ENCODE peak calls at places on chromosomes 4 and X, in nine cellular contexts. K is hepatocyte, A is GM23338, V is GM23248, E is SK-N-SH, Z is OCI-LY7, I is PC-3, G is PC-9, M is MM.1S. C is an unnamed sample. For H3K9me2 and H3K4me1, the result is how much of the 10 kb centered on the place peaks cover.

GRCh38 chr4:145934434-145935047 is 4.1 kb downstream of the ZNF827 start:
- DNase-seq in K (no peak), A (no peak), V (peak), E (peak), Z (peak), I (no peak), G (no peak), M (no peak), C (peak)

GRCh38 chrX:119734897-119735339 is 23.5 kb upstream of the SOWAHD start:
- DNase-seq in K (no peak), A (no peak), V (peak), E (peak), Z (no peak), I (no peak), G (no peak), M (no peak), C (no peak)

GRCh38 chrX:81564851-81565250 is 362.9 kb downstream of the SH3BGRL start:
- DNase-seq in K (no peak), A (peak), V (no peak), E (no peak), Z (no peak), I (no peak), G (no peak), M (no peak), C (no peak)

GRCh38 chr4:114598191-114599121 is at the start of gene UGT8:
- DNase-seq in K (peak), A (peak), V (peak), E (peak), Z (peak), I (peak), G (no peak), M (no peak), C (no peak)

GRCh38 chr4:109411964-109412363 is 21.7 kb upstream of the SEC24B start:
- DNase-seq in K (peak), A (no peak), V (no peak), E (no peak), Z (no peak), I (no peak), G (no peak), M (no peak), C (no peak)

GRCh38 chr4:133147922-133148689 is 988 bp upstream of the PCDH10 start:
- DNase-seq in K (peak), A (peak), V (peak), E (peak), Z (no peak), I (peak), G (no peak), M (no peak), C (no peak)

GRCh38 chr4:15144249-15144966 is 142.1 kb downstream of the CPEB2 start:
- DNase-seq in K (no peak), A (no peak), V (no peak), E (no peak), Z (no peak), I (no peak), G (no peak), M (no peak), C (no peak)

GRCh38 chr4:8727131-8727530 is 134.6 kb downstream of the CPZ start:
- DNase-seq in K (no peak), A (no peak), V (no peak), E (no peak), Z (no peak), I (no peak), G (no peak), M (no peak), C (no peak)

GRCh38 chr4:18571252-18571885 is 549.8 kb upstream of the LCORL start:
- DNase-seq in K (no peak), A (no peak), V (no peak), E (no peak), Z (no peak), I (no peak), G (no peak), M (no peak), C (no peak)

GRCh38 chrX:72128881-72129280 is 2.8 kb downstream of the RTL5 start:
- DNase-seq in K (no peak), A (peak), V (peak), E (peak), Z (no peak), I (peak), G (no peak), M (no peak), C (no peak)

GRCh38 chr4:93018243-93018642 is 714.5 kb downstream of the GRID2 start:
- DNase-seq in K (no peak), A (no peak), V (no peak), E (no peak), Z (no peak), I (peak), G (no peak), M (no peak), C (no peak)

GRCh38 chrX:95754411-95754810 is 930.2 kb upstream of the DIAPH2 start:
- DNase-seq in K (no peak), A (no peak), V (no peak), E (no peak), Z (no peak), I (no peak), G (no peak), M (no peak), C (no peak)

GRCh38 chr4:89837385-89837995 is 529 bp upstream of the SNCA start:
- DNase-seq in K (peak), A (no peak), V (peak), E (peak), Z (no peak), I (no peak), G (no peak), M (no peak), C (no peak)

GRCh38 chrX:106415276-106415895 is 196.4 kb upstream of the RADX start:
- DNase-seq in K (peak), A (peak), V (peak), E (peak), Z (peak), I (peak), G (no peak), M (peak), C (peak)

GRCh38 chrX:132086717-132087116 is 41.1 kb downstream of the FRMD7 start:
- DNase-seq in K (no peak), A (no peak), V (peak), E (no peak), Z (no peak), I (peak), G (peak), M (no peak), C (no peak)

GRCh38 chrX:16479206-16479869 is 170.6 kb upstream of the S100G start:
- DNase-seq in K (peak), A (no peak), V (peak), E (no peak), Z (no peak), I (peak), G (peak), M (no peak), C (no peak)

GRCh38 chr4:184936071-184936470 is 82.2 kb upstream of the HELT start:
- DNase-seq in K (no peak), A (no peak), V (no peak), E (no peak), Z (no peak), I (no peak), G (no peak), M (no peak), C (no peak)

GRCh38 chr4:174789666-174790065 is 39.4 kb downstream of the GLRA3 start:
- DNase-seq in K (no peak), A (no peak), V (no peak), E (no peak), Z (no peak), I (peak), G (no peak), M (no peak), C (no peak)

GRCh38 chr4:172830295-172830764 is 338.3 kb upstream of the GALNT7 start:
- DNase-seq in K (peak), A (peak), V (peak), E (peak), Z (peak), I (peak), G (no peak), M (peak), C (peak)

GRCh38 chr4:168589154-168589553 is 92.3 kb downstream of the PALLD start:
- DNase-seq in K (peak), A (no peak), V (peak), E (no peak), Z (no peak), I (peak), G (peak), M (no peak), C (no peak)

GRCh38 chrX:153635388-153635787 is 11.6 kb upstream of the DUSP9 start:
- DNase-seq in K (no peak), A (no peak), V (no peak), E (peak), Z (no peak), I (no peak), G (no peak), M (no peak), C (no peak)

GRCh38 chrX:68417651-68418050 is 15.6 kb downstream of the OPHN1 start:
- DNase-seq in K (no peak), A (no peak), V (no peak), E (no peak), Z (no peak), I (peak), G (peak), M (no peak), C (no peak)

GRCh38 chr4:112069110-112069509 is 76.1 kb upstream of the FAM241A start:
- DNase-seq in K (no peak), A (no peak), V (peak), E (no peak), Z (no peak), I (peak), G (no peak), M (no peak), C (no peak)

GRCh38 chrX:18698762-18699650 is 8.4 kb upstream of the PPEF1 start:
- DNase-seq in K (no peak), A (no peak), V (peak), E (no peak), Z (no peak), I (no peak), G (no peak), M (no peak), C (no peak)

GRCh38 chrX:12360389-12360788 is 222.1 kb downstream of the FRMPD4 start:
- DNase-seq in K (no peak), A (no peak), V (peak), E (no peak), Z (no peak), I (peak), G (no peak), M (no peak), C (no peak)

GRCh38 chr4:10816571-10816970 is 132.0 kb upstream of the CLNK start:
- DNase-seq in K (no peak), A (no peak), V (no peak), E (no peak), Z (no peak), I (no peak), G (no peak), M (no peak), C (no peak)
- H3K9me2 ChIP-seq in K (under half), A (under half), V (under half), E (under half), Z (under half), I (under half), G (under half), M (under half), C (under half)

DNA sequence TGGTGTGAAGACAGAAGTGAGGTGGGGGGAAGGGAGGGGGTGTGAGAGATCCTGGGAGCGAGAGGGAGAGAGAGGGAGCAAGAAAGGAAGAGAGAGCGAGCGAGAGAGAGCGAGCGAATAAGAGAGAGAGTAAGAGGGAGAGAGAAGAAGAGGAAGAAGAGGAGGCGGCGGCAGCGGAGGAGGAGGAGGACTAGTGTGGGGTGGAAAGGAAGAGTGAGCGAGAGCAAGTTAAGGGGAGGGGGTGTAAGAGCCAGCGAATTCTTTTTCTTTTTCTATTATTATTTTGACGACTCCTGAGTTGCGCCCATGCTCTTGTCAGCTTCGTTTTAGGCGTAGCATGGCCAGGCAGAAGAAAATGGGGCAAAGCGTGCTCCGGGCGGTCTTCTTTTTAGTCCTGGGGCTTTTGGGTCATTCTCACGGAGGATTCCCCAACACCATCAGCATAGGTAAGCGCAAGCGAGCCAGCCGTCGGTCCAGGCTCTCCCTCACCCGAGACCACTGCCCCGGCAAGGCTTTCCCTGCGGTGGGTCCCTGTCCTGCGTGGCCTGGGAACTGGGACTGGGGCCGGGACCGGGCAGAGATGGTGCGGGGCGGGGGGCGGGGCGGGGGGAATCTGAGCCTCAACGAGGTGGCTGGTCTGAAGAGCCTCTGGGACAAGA is at the start of gene GRIA3:
- DNase-seq in K (no peak), A (peak), V (peak), E (peak), Z (no peak), I (no peak), G (no peak), M (no peak), C (no peak)
- H3K4me2 ChIP-seq in K (peak), A (peak), V (peak), E (peak), Z (no peak), I (peak), G (no peak), M (no peak), C (no peak)

DNA sequence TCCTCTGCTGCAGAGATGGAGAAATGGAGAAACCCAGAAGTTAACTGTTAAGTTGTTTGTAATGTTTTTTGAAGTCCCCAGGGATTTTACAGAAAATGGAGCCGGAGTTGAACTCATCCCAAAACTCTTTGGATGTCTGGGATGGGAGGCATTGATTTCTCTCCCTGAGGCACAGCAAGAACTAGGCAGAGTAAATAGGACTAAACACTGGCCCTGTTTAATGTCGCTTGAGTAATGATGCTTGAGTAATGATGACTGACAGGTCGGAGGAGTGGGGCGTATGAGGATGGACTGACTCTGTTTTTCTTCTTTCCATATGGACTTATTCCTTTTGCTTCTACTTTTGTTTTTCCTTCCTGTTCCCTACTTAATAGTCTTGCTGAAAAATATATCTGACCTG is 69.9 kb downstream of the ARHGAP10 start:
- DNase-seq in K (no peak), A (no peak), V (no peak), E (no peak), Z (no peak), I (no peak), G (no peak), M (no peak), C (no peak)
- H3K4me1 ChIP-seq in K (under half), A (under half), V (under half), E (under half), Z (under half), I (under half), G (under half), M (under half), C (under half)

DNA sequence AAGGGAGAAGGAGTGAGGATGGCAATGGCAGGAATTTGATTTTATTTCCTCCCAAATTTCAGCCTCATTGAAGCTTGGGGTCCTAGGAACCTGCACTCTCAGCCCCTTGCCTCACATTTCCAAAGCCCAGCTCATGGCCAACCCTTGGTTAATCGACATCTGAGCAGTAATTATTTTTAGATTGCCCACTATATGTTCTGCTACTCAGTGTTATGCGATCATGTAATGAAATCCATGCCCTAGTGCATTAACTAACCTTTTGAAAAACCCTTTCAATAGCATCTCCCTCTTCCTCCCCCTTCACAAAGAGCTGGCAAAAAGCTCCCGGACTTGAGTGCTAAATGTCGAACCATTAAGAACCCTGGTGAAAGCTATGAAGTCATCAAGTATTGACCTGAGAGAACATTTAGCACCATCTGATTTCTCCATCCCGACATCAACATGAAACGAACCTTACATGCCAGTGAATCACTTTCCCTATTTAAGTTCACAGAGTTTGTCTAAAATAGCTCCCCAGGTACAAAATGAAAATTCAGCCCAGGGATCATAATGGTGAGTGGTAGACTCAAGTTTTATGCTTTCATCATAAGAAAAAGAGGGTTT is 59.2 kb upstream of the RPS6KA3 start:
- DNase-seq in K (no peak), A (no peak), V (no peak), E (no peak), Z (no peak), I (no peak), G (no peak), M (no peak), C (no peak)
- H3K9me2 ChIP-seq in K (under half), A (under half), V (under half), E (under half), Z (under half), I (under half), G (under half), M (under half), C (under half)

GRCh38 chr4:121711263-121712000 is 14.7 kb upstream of the ANXA5 start:
- DNase-seq in K (peak), A (peak), V (peak), E (peak), Z (no peak), I (peak), G (peak), M (peak), C (no peak)

GRCh38 chr4:121706595-121707021 is 9.8 kb upstream of the ANXA5 start:
- DNase-seq in K (no peak), A (no peak), V (peak), E (no peak), Z (no peak), I (no peak), G (no peak), M (no peak), C (no peak)

GRCh38 chr4:121705521-121705920 is 8.7 kb upstream of the ANXA5 start:
- DNase-seq in K (no peak), A (peak), V (no peak), E (no peak), Z (no peak), I (no peak), G (no peak), M (no peak), C (no peak)

GRCh38 chr4:121709766-121710405 is 13.1 kb upstream of the ANXA5 start:
- DNase-seq in K (no peak), A (no peak), V (no peak), E (no peak), Z (no peak), I (peak), G (peak), M (no peak), C (no peak)

GRCh38 chr4:121707344-121707743 is 10.6 kb upstream of the ANXA5 start:
- DNase-seq in K (no peak), A (no peak), V (no peak), E (no peak), Z (no peak), I (no peak), G (no peak), M (no peak), C (no peak)
- H3K4me2 ChIP-seq in K (no peak), A (no peak), V (no peak), E (no peak), Z (no peak), I (no peak), G (no peak), M (no peak), C (no peak)

DNA sequence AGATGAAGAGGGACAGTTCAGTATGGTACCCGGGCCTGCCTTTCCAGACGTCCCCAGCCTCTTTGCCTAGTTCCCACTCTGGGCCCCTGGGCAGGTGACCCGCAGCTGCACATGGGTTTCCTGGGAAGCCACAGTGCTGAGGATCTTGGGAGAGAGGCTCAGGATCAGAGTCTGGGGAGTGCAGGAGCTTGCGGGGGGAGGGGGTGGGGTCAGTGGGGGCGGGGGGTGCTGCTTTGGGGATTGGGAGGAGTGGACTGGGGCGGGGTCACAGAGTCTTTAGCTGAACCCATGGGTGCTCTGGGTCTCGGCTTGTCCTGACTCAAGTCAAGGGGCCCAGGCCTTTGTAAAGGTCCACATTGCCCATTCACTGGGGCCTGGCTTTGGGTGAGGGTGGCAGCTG is 63.6 kb downstream of the TBL1X start:
- DNase-seq in K (no peak), A (peak), V (no peak), E (no peak), Z (no peak), I (no peak), G (no peak), M (no peak), C (no peak)
- H3K4me1 ChIP-seq in K (under half), A (under half), V (under half), E (under half), Z (under half), I (under half), G (under half), M (under half), C (under half)